ENCODE peak calls at places on chromosomes 5 and 9, in six cellular contexts. K, L, V, N, D and A are unnamed samples.

GRCh38 chr9:23314247-23314646 is 511.8 kb downstream of the ELAVL2 start:
- DNase-seq in K (no peak), L (no peak), V (no peak), N (no peak), D (no peak), A (no peak)

GRCh38 chr9:120030847-120031246 is 549.1 kb downstream of the CDK5RAP2 start:
- DNase-seq in K (no peak), L (no peak), V (no peak), N (no peak), D (no peak), A (no peak)

GRCh38 chr5:110909415-110909814 is 162.1 kb upstream of the TSLP start:
- DNase-seq in K (no peak), L (no peak), V (no peak), N (no peak), D (no peak), A (no peak)

GRCh38 chr9:123216387-123216786 is 52.0 kb downstream of the STRBP start:
- DNase-seq in K (no peak), L (no peak), V (no peak), N (no peak), D (no peak), A (no peak)

GRCh38 chr5:55102345-55102744 is at the start of gene GZMA:
- DNase-seq in K (no peak), L (no peak), V (no peak), N (no peak), D (no peak), A (no peak)

GRCh38 chr5:171315386-171315891 is 6.4 kb downstream of the TLX3 start:
- DNase-seq in K (no peak), L (no peak), V (no peak), N (no peak), D (no peak), A (no peak)

GRCh38 chr9:112396872-112397271 is 17.0 kb downstream of the HSDL2 start:
- DNase-seq in K (no peak), L (peak), V (no peak), N (no peak), D (no peak), A (no peak)

GRCh38 chr9:75071530-75072122 is 16.3 kb downstream of the NMRK1 start:
- DNase-seq in K (no peak), L (no peak), V (no peak), N (no peak), D (no peak), A (no peak)

GRCh38 chr9:35605336-35606137 is 475 bp downstream of the TESK1 start:
- DNase-seq in K (no peak), L (no peak), V (peak), N (no peak), D (peak), A (peak)

GRCh38 chr9:16321461-16322119 is 548.9 kb downstream of the BNC2 start:
- DNase-seq in K (no peak), L (no peak), V (no peak), N (no peak), D (no peak), A (no peak)

GRCh38 chr9:91191443-91192378 is 170.0 kb downstream of the AUH start:
- DNase-seq in K (no peak), L (no peak), V (no peak), N (no peak), D (no peak), A (no peak)

GRCh38 chr9:6852243-6852963 is 94.6 kb downstream of the KDM4C start:
- DNase-seq in K (no peak), L (peak), V (no peak), N (no peak), D (no peak), A (no peak)

GRCh38 chr5:171826132-171826531 is 40.5 kb downstream of the SMIM23 start:
- DNase-seq in K (no peak), L (no peak), V (no peak), N (no peak), D (no peak), A (no peak)

GRCh38 chr9:23830949-23831730 is 5.1 kb upstream of the ELAVL2 start:
- DNase-seq in K (no peak), L (no peak), V (no peak), N (no peak), D (no peak), A (no peak)

DNA sequence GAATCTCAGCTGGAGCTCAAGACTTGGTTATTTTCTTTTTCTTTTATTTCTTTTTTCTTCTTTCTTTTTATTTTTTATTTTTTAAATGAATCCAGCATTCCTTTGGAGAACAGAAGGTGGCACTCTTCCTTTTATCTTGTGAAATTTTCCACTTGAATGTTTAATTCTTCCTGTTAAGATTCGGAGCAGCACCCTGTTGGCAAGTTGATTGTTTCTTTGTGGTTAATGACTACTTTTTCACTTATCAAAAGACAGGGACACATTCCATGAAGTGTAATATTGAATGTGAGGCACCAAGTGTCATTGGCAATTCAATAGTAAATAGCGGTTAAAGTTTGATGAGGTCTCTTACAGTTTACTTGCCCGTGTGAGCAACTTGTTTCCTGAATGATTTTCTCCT is 240.5 kb upstream of the CHD1 start:
- DNase-seq in K (no peak), L (no peak), V (no peak), N (no peak), D (no peak), A (no peak)
- TF ChIP-seq TAF1 in K (no peak), L (no peak), V (no peak), N (no peak), D (no peak), A (no peak)

GRCh38 chr5:10090074-10090473 is 159.6 kb downstream of the ATPSCKMT start:
- DNase-seq in K (no peak), L (no peak), V (no peak), N (no peak), D (no peak), A (no peak)

DNA sequence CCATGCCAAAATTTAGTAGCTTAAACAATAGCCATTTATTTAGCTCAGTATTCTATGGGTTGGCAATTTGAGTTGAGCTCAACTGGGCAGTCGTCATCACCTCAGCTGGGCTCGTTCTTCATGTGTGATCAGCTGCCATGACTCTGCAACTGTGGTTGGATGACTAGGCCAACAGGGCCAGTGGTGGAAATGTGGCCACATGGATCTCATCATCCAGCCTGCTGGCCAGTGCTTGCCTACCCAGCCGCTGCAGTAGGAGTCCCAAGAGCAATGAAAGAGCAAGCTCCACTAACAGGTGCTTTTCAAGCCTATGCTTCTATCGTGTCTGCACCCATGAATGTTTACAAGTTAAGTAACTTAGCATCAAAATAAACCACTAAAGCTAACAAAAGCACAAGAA is 158.0 kb downstream of the ATPSCKMT start:
- DNase-seq in K (no peak), L (no peak), V (no peak), N (no peak), D (no peak), A (no peak)
- TF ChIP-seq POLR2A in K (no peak), L (no peak), V (no peak), N (no peak), D (no peak), A (no peak)

GRCh38 chr9:130467371-130467770 is 22.6 kb downstream of the ASS1 start:
- DNase-seq in K (no peak), L (no peak), V (no peak), N (no peak), D (no peak), A (no peak)
- TF ChIP-seq POLR2AphosphoS5 in K (no peak), L (no peak), V (no peak), N (no peak), D (no peak), A (no peak)

DNA sequence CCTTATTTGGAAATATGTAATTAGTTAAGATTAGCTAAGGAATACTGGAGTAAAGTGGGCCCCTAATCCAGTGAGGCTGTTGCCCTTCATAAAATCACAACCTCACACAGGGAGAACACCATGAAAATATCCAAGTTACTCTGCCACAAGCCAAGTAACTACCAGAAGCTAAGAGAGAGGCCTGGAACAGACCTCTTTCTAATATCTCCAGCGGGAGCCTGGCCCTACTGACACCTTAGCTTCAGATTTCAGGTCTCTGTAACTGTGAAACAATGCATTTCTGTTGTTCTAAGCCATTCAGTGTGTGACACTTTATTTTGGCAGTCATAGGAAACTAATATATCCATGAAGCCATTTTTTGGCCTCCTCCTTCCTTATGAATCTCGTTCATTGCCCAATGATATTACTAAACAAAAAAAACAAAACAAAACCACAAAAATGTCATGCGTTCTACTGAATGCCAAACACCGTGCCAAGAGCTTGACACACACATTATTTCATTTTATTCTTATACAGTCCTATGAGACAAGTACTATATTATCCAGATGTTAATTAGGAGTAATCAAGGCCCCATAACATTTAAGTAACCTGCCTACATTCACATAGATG is 699.0 kb downstream of the MAT2B start:
- DNase-seq in K (no peak), L (no peak), V (no peak), N (no peak), D (no peak), A (no peak)
- TF ChIP-seq TAF1 in K (no peak), L (no peak), V (no peak), N (no peak), D (no peak), A (no peak)

DNA sequence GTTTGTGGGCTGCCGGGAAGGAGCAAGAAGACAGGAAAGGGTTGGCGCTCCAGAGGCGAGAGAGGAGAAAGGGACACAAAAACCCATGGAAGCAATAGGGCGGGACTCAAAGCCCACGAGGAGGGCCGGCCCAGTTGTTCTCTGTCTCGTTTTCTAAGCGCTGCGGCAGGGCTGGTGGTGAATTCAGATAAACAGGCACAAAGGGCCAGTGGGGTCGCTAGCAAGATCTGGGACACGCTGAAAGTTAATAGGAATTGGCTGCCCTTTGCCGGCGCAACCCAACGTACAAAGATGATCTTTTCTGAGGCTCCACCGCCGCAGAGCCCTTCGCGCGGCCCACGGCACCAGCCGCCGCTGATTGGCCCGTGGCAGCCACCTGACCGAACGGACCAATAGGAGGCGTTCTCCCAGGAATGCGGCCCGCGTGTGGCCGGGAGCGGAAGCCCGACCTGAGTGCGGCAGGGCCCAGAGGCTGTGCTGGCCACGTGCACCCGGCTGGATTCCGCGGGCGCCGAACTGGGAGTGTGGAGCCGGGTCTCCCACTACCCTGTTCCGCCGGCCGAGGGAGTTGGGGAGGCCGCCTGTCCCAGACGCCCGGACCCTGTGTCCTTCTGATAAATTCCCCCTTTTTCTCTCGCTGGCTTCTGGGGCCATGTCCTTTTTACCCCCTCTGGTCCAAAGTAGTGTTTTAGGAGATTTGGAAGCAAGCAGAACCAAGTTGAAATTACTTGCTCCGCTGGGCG is 16.8 kb upstream of the NSD1 start:
- DNase-seq in K (no peak), L (no peak), V (peak), N (no peak), D (peak), A (peak)
- TF ChIP-seq POLR2A in K (no peak), L (no peak), V (peak), N (no peak), D (no peak), A (no peak)

GRCh38 chr9:94875300-94876063 is 149.0 kb downstream of the AOPEP start:
- DNase-seq in K (no peak), L (no peak), V (no peak), N (peak), D (peak), A (no peak)

GRCh38 chr9:94874316-94874715 is 147.8 kb downstream of the AOPEP start:
- DNase-seq in K (no peak), L (no peak), V (no peak), N (no peak), D (no peak), A (no peak)

GRCh38 chr9:94870793-94871558 is 144.5 kb downstream of the AOPEP start:
- DNase-seq in K (no peak), L (no peak), V (no peak), N (no peak), D (no peak), A (no peak)

GRCh38 chr9:94870465-94870792 is 143.9 kb downstream of the AOPEP start:
- DNase-seq in K (no peak), L (no peak), V (no peak), N (no peak), D (no peak), A (no peak)

DNA sequence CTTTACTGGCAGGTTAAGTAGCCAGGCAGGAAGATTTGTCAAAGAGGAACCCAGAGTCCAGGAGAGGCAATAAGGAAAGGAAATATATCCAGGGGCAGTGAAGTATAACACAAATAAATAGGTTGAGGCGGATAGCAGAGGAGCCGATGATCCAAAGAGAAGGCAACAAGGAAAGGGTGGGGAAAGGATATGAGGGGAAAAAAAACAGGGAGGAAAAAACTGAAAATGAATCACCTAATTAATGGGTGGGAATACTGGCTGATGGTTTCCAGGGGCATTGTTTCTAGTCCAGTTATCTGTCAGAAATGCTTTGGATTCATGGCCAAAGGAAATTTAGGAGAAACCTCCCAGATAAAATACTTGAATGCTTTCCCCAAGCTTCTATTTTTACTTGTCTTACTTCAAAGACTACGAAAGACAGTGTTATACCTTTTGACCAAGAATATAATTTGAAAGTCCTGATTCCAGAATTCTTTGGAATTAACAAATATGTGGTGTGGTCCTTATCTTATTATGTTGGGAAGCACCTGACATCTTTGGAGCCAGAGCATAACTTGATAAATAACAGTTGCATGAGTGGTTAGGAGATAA is 146.5 kb downstream of the AOPEP start:
- DNase-seq in K (no peak), L (no peak), V (no peak), N (no peak), D (no peak), A (no peak)
- TF ChIP-seq POLR2AphosphoS5 in K (no peak), L (no peak), V (no peak), N (no peak), D (no peak), A (no peak)

DNA sequence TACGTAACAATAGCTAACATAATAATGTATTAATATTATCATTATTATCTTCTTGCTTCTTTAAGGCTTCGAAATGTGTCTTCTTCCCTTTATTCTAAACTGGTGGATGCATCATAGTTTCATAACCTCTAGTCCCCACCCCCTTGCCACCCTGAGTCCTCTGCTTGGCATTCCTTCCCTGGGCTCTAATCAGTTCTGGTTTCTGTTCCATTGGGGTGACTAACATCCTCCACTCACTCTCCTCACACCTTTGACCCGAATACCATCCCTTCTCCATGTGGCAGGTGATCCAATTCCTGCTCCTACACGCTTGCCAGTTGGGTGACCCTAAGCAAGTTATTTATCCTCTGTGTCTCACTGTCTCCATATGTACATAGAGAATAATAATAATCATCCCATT is 286.1 kb downstream of the TRPM3 start:
- DNase-seq in K (no peak), L (no peak), V (no peak), N (no peak), D (no peak), A (no peak)
- TF ChIP-seq TAF1 in K (no peak), L (no peak), V (no peak), N (no peak), D (no peak), A (no peak)

DNA sequence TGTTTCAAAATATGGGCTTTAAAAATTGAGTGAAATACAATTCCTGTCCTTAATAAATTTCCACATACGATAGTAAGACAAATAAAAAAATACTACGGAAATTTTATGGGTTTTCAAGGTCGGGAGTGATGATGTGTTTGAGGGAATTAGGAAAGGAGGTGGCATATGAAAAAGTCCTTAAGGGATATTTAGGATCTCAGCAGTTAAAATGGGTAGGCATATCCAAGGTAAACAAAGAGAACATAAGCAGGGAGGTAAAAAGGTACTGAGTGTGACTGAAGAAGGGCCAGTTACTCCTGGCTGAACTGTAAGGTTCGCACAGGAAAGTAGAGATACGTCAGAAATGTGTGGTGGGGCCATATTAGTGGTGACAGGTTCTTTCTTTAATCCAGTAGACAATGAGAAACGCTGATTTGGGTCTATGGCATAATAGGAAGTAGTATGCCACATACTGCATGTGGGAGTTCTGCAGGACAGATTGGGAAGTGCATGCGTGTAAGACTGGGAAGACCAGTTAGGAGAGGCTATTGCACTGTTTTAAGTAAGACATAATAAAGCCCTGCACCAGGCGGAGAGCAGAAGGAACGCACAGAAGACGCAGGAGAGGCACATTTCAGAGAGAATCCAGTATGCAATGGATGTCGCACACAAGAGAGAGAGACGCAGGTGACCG is 932 bp upstream of the HMGCR start:
- DNase-seq in K (no peak), L (peak), V (peak), N (peak), D (peak), A (no peak)
- TF ChIP-seq POLR2A in K (no peak), L (no peak), V (no peak), N (no peak), D (no peak), A (no peak)

GRCh38 chr5:43019615-43020293 is 20.4 kb downstream of the ANXA2R start:
- DNase-seq in K (no peak), L (peak), V (no peak), N (no peak), D (no peak), A (no peak)
- TF ChIP-seq POLR2AphosphoS5 in K (no peak), L (no peak), V (no peak), N (peak), D (peak), A (no peak)